ENCODE peak calls at places on chromosomes 1 and 21, in seven cellular contexts. T, C, J, Q, D, L and A are unnamed samples.

GRCh38 chr1:221794079-221794670 is 52.3 kb upstream of the DUSP10 start:
- DNase-seq in L (no peak), D (no peak), J (peak), C (no peak), Q (no peak), T (peak), A (no peak)

GRCh38 chr21:34812510-34813265 is 143.9 kb downstream of the CLIC6 start:
- DNase-seq in C (no peak), J (peak), Q (no peak), T (peak), D (no peak), L (peak), A (peak)

GRCh38 chr21:43953028-43953427 is 59.1 kb upstream of the TRAPPC10 start:
- DNase-seq in C (no peak), T (no peak), L (no peak), D (no peak), Q (no peak), J (no peak), A (no peak)

GRCh38 chr1:235054961-235055360 is 73.7 kb downstream of the TOMM20 start:
- DNase-seq in D (no peak), T (no peak), C (no peak), L (no peak), Q (no peak), J (no peak), A (no peak)

GRCh38 chr1:205951746-205952145 is 8.5 kb upstream of the SLC26A9 start:
- DNase-seq in Q (no peak), T (no peak), L (no peak), D (no peak), J (no peak), C (no peak), A (no peak)

GRCh38 chr1:228087771-228088251 is 5.3 kb downstream of the ARF1 start:
- DNase-seq in C (no peak), Q (no peak), T (peak), D (no peak), J (peak), L (no peak), A (no peak)

GRCh38 chr21:29748391-29749167 is 191.2 kb downstream of the GRIK1 start:
- DNase-seq in D (no peak), L (no peak), J (no peak), C (no peak), Q (no peak), T (no peak), A (no peak)

GRCh38 chr1:168280577-168280976 is at the start of gene TBX19:
- DNase-seq in T (no peak), J (no peak), C (no peak), D (no peak), Q (no peak), L (no peak), A (no peak)

GRCh38 chr21:42193131-42193671 is 25.7 kb upstream of the ABCG1 start:
- DNase-seq in C (no peak), D (no peak), T (no peak), Q (no peak), J (peak), L (no peak), A (no peak)

GRCh38 chr1:148161252-148161901 is 9.3 kb upstream of the NBPF11 start:
- DNase-seq in J (no peak), C (no peak), Q (no peak), D (no peak), T (no peak), L (no peak), A (peak)

GRCh38 chr1:167631987-167632680 is 2.1 kb downstream of the RCSD1 start:
- DNase-seq in D (no peak), C (no peak), L (no peak), T (no peak), Q (no peak), J (peak), A (no peak)

GRCh38 chr1:209769171-209769904 is 13.5 kb downstream of the TRAF3IP3 start:
- DNase-seq in J (peak), C (peak), T (no peak), Q (no peak), L (peak), D (no peak), A (peak)

GRCh38 chr1:221708076-221708571 is 33.8 kb downstream of the DUSP10 start:
- DNase-seq in L (no peak), C (peak), D (no peak), J (peak), T (no peak), Q (no peak), A (peak)

GRCh38 chr1:166875734-166876539 is at the start of gene TADA1:
- DNase-seq in L (peak), Q (peak), J (peak), C (peak), T (peak), D (peak), A (peak)

GRCh38 chr1:3896396-3897000 is 3.6 kb downstream of the C1orf174 start:
- DNase-seq in D (no peak), T (no peak), L (no peak), Q (no peak), C (no peak), J (no peak), A (no peak)

GRCh38 chr1:193120604-193121166 is 1.1 kb upstream of the CDC73 start:
- DNase-seq in Q (no peak), C (no peak), D (no peak), T (no peak), J (no peak), L (no peak), A (no peak)

GRCh38 chr1:113887392-113887767 is at the start of gene BCL2L15:
- DNase-seq in J (no peak), T (peak), C (no peak), L (no peak), Q (no peak), D (no peak), A (no peak)

GRCh38 chr21:31460985-31461384 is 116.9 kb upstream of the TIAM1 start:
- DNase-seq in D (no peak), C (no peak), Q (no peak), L (no peak), J (no peak), T (no peak), A (no peak)

GRCh38 chr1:46487818-46488218 is 1.8 kb upstream of the DMBX1 start:
- DNase-seq in C (no peak), L (no peak), J (peak), Q (no peak), T (no peak), D (peak), A (peak)

GRCh38 chr1:97145321-97145956 is 423.9 kb downstream of the PTBP2 start:
- DNase-seq in J (peak), T (peak), C (no peak), Q (no peak), L (peak), D (no peak), A (peak)

GRCh38 chr21:41965045-41965444 is 11.2 kb upstream of the C2CD2 start:
- DNase-seq in Q (no peak), D (no peak), L (no peak), T (no peak), C (no peak), J (no peak), A (no peak)

GRCh38 chr1:2231667-2232254 is 3.6 kb downstream of the SKI start:
- DNase-seq in C (peak), J (peak), Q (no peak), L (no peak), D (peak), T (no peak), A (peak)

GRCh38 chr1:187237542-187237941 is 408.8 kb downstream of the PLA2G4A start:
- DNase-seq in C (no peak), Q (no peak), L (no peak), D (no peak), T (no peak), J (no peak), A (no peak)

GRCh38 chr1:216045400-216045799 is 377.8 kb downstream of the USH2A start:
- DNase-seq in T (peak), J (peak), C (no peak), L (peak), Q (no peak), D (no peak), A (no peak)

GRCh38 chr1:46394108-46394871 is at the start of gene FAAH:
- DNase-seq in Q (peak), C (no peak), L (no peak), T (peak), D (peak), J (peak), A (peak)